ENCODE peak calls at places on chromosome 16, in nine cellular contexts. F is tibial nerve, G is lower leg skin, I is body of pancreas, U is adrenal gland, X is right lobe of liver, B is uterus, P is Peyer's patch, W is ovary. M is an unnamed sample.
A peak's percentile ranks its signal among the peaks of the same experiment; 100 is the strongest.

GRCh38 chr16:86634290-86634689 is 55.9 kb downstream of the FOXL1 start:
- DNase-seq in G (no peak), P (no peak), W (no peak), B (no peak), X (no peak), U (no peak), F (no peak), I (no peak), M (no peak)

GRCh38 chr16:15874745-15875314 is 13.6 kb downstream of the CEP20 start:
- DNase-seq in X (peak; percentile 30), P (peak; percentile 72), F (peak; percentile 61), I (peak; percentile 64), B (peak; percentile 37), G (peak; percentile 40), W (peak; percentile 49), U (peak; percentile 54), M (peak; percentile 33)

GRCh38 chr16:51198349-51198748 is 47.3 kb upstream of the SALL1 start:
- DNase-seq in U (no peak), B (no peak), P (no peak), G (no peak), W (no peak), F (no peak), X (no peak), I (no peak), M (no peak)

GRCh38 chr16:11587643-11588247 is 1.0 kb upstream of the LITAF start:
- DNase-seq in X (no peak), W (no peak), P (no peak), F (no peak), U (no peak), B (no peak), G (no peak), I (no peak), M (no peak)

GRCh38 chr16:85460252-85460982 is 152.7 kb upstream of the GSE1 start:
- DNase-seq in G (no peak), P (no peak), I (peak; percentile 33), W (peak; percentile 64), B (peak; percentile 52), X (no peak), F (no peak), U (no peak), M (no peak)

GRCh38 chr16:22425036-22425801 is 50.8 kb upstream of the CDR2 start:
- DNase-seq in F (peak; percentile 77), W (peak; percentile 35), B (peak; percentile 60), I (peak; percentile 8), X (no peak), P (no peak), U (peak; percentile 59), G (peak; percentile 36), M (peak; percentile 70)

GRCh38 chr16:71807905-71808592 is 585 bp downstream of the AP1G1 start:
- DNase-seq in F (no peak), X (peak; percentile 23), U (peak; percentile 48), B (no peak), W (no peak), G (peak; percentile 19), P (peak; percentile 65), I (peak; percentile 42), M (no peak)

GRCh38 chr16:54174201-54174600 is 112.4 kb downstream of the IRX3 start:
- DNase-seq in P (no peak), G (no peak), U (no peak), B (no peak), X (no peak), I (no peak), W (no peak), F (no peak), M (no peak)

GRCh38 chr16:86928517-86929148 is 350.3 kb downstream of the FOXL1 start:
- DNase-seq in X (no peak), F (no peak), U (no peak), W (no peak), I (no peak), G (no peak), P (no peak), B (no peak), M (no peak)

GRCh38 chr16:6103561-6103960 is 1006.0 kb upstream of the EEF2KMT start:
- DNase-seq in I (no peak), B (no peak), W (no peak), P (no peak), F (no peak), X (no peak), U (no peak), G (no peak), M (no peak)

GRCh38 chr16:35599429-35600165 is 2140.2 kb downstream of the TP53TG3F start:
- DNase-seq in X (no peak), B (no peak), F (no peak), P (no peak), I (no peak), U (no peak), W (no peak), G (no peak), M (no peak)
- TF ChIP-seq POLR2A in X (no peak), B (no peak), F (no peak), P (no peak), I (no peak), U (no peak), W (no peak), G (no peak), M (no peak)

GRCh38 chr16:57041182-57042156 is 50.9 kb upstream of the CPNE2 start:
- DNase-seq in P (peak; percentile 91), G (no peak), I (no peak), F (no peak), B (no peak), W (no peak), U (no peak), X (no peak), M (no peak)
- TF ChIP-seq POLR2A in P (no peak), G (no peak), I (no peak), F (no peak), B (no peak), W (no peak), U (no peak), X (no peak), M (no peak)

DNA sequence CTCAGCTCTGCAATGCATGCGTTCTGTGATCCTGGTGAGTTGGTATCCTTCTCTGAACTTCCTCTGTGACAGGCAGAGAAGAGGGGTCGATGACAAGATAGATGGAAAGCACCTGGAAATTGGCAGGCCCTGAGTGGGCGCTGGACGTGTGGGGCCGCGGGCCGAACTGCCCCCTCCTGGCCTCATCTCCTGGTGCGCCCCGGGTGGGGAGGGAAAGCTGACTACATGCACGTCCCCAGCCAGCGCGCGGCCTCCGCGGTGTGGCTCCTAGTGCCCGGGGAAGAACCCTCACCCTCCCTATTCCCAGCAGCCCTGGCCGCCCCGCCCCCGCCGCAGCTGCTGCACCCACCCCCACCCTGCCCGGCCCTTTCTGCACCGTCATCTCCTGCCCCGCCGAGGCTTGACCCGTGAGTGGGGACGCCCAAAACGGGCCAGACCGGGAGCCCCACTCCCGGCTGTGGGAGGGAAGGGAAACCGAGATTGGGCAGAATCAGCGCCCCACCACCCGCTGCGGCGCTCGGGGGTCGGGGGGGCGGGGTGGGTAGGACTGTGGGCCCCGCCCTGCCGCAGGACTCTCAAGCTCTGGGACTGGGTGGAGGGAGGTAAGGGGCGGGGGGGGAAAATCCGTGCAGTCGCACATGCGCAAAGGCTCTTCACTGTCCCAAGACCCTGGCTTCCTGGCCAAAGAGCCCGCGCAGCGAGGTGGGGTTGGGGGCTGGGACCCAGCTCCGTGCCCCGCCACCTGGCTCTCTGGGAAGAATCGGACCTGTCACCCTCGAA is at the start of gene NOL3:
- DNase-seq in I (peak; percentile 88), B (peak; percentile 80), W (peak; percentile 88), G (peak; percentile 74), U (peak; percentile 92), P (peak; percentile 83), X (peak; percentile 94), F (peak; percentile 62), M (peak; percentile 93)
- TF ChIP-seq POLR2A in I (peak; percentile 60), B (peak; percentile 43), W (no peak), G (no peak), U (peak; percentile 76), P (no peak), X (peak; percentile 58), F (no peak), M (peak; percentile 16)

GRCh38 chr16:57483725-57484514 is 2.4 kb downstream of the DOK4 start:
- DNase-seq in W (no peak), P (no peak), G (no peak), X (no peak), B (peak; percentile 8), I (no peak), U (no peak), F (no peak), M (no peak)

GRCh38 chr16:57484515-57485005 is 1.7 kb downstream of the DOK4 start:
- DNase-seq in I (no peak), U (no peak), P (no peak), X (no peak), F (no peak), G (no peak), B (no peak), W (no peak), M (no peak)

GRCh38 chr16:57486858-57487834 is 853 bp upstream of the DOK4 start:
- DNase-seq in B (no peak), G (no peak), I (no peak), F (no peak), P (no peak), U (no peak), X (no peak), W (no peak), M (no peak)

GRCh38 chr16:57485091-57485915 is 990 bp downstream of the DOK4 start:
- DNase-seq in I (no peak), W (no peak), B (no peak), X (no peak), U (no peak), P (peak; percentile 75), F (no peak), G (no peak), M (no peak)

DNA sequence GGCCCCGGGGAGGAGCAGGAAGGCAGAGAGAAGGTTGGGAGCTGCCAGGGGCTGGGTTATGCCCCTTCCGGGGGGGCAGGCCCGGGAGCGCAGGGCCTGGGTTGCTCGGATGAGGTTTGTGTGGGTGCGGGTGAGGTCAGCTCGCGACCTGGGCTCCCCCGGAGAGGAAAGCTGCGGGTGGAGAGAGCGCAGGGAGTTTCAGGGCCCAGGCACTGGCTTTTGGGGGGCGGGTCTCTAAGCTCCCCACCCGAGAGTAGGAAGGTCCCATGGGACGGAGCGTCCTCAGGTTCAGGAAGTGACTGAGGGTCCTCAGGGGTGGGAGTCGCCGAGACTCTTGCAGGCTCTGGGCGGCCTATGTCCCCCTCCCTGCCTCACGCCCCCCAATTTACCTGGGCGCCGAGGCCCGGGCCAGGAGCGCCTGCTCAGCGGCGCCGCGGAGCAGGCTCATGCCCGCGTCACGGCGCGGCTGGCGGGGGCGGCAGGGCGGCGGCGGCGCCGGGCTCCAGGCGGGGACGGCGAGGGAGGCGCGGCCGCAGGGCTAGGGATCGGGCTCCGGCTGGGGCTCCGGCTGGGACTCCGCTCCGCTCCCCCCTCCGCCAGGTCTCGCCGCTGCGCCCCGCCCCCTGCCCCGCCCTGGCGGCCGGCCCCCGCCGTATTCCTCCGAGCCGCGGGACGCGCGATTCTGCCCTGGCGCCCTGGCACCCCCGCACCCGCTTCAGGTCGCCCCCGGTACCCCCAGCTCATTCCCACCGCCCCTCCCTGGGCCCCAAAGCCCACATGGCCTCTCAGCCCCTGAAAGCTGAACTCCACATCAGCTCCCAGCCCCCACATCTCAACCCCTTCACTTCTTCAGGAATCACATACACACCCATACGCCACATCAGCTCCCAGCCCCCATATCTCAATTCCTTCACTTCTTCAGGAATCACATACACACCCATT is at the start of gene DOK4:
- DNase-seq in G (peak; percentile 68), I (peak; percentile 86), W (peak; percentile 80), F (peak; percentile 67), P (peak; percentile 91), B (peak; percentile 86), X (peak; percentile 88), U (peak; percentile 86), M (peak; percentile 87)
- TF ChIP-seq POLR2A in G (no peak), I (peak; percentile 39), W (no peak), F (no peak), P (peak; percentile 82), B (peak; percentile 12), X (peak; percentile 65), U (peak; percentile 55), M (no peak)

M was measured in heart left ventricle.